ENCODE peak calls at places on chromosomes 4 and X, in four cellular contexts. One of them, this sample, is unnamed.

GRCh38 chrX:148288451-148288850 is 212.0 kb upstream of the AFF2 start:
- DNase-seq in NCI-H1417: no peak
- DNase-seq in mesenchymal stem cell: no peak
- DNase-seq in activated CD4-positive, alpha-beta T cell treated with anti-CD3 and anti-CD28 coated beads for 36 hours: no peak
- DNase-seq in this sample: no peak

GRCh38 chrX:135632353-135632752 is 81.1 kb upstream of the CT45A1 start:
- DNase-seq in NCI-H1417: no peak
- DNase-seq in mesenchymal stem cell: no peak
- DNase-seq in activated CD4-positive, alpha-beta T cell treated with anti-CD3 and anti-CD28 coated beads for 36 hours: no peak
- DNase-seq in this sample: no peak

GRCh38 chrX:84735025-84735424 is 232.8 kb upstream of the HDX start:
- DNase-seq in NCI-H1417: no peak
- DNase-seq in mesenchymal stem cell: peak; percentile 16
- DNase-seq in activated CD4-positive, alpha-beta T cell treated with anti-CD3 and anti-CD28 coated beads for 36 hours: no peak
- DNase-seq in this sample: peak; percentile 60

GRCh38 chr4:73343432-73343831 is 60.7 kb upstream of the ALB start:
- DNase-seq in NCI-H1417: no peak
- DNase-seq in mesenchymal stem cell: no peak
- DNase-seq in activated CD4-positive, alpha-beta T cell treated with anti-CD3 and anti-CD28 coated beads for 36 hours: no peak
- DNase-seq in this sample: no peak

GRCh38 chr4:156475322-156475721 is 496.3 kb downstream of the PDGFC start:
- DNase-seq in NCI-H1417: no peak
- DNase-seq in mesenchymal stem cell: peak; percentile 73
- DNase-seq in activated CD4-positive, alpha-beta T cell treated with anti-CD3 and anti-CD28 coated beads for 36 hours: no peak
- DNase-seq in this sample: no peak

GRCh38 chr4:126560794-126561193 is 1072.0 kb upstream of the INTU start:
- DNase-seq in NCI-H1417: no peak
- DNase-seq in mesenchymal stem cell: no peak
- DNase-seq in activated CD4-positive, alpha-beta T cell treated with anti-CD3 and anti-CD28 coated beads for 36 hours: no peak
- DNase-seq in this sample: no peak

GRCh38 chrX:70613295-70613694 is 168.7 kb downstream of the DLG3 start:
- DNase-seq in NCI-H1417: no peak
- DNase-seq in mesenchymal stem cell: peak; percentile 61
- DNase-seq in activated CD4-positive, alpha-beta T cell treated with anti-CD3 and anti-CD28 coated beads for 36 hours: no peak
- DNase-seq in this sample: peak; percentile 62

GRCh38 chrX:14243823-14244222 is 214.1 kb upstream of the GEMIN8 start:
- DNase-seq in NCI-H1417: no peak
- DNase-seq in mesenchymal stem cell: no peak
- DNase-seq in activated CD4-positive, alpha-beta T cell treated with anti-CD3 and anti-CD28 coated beads for 36 hours: no peak
- DNase-seq in this sample: no peak

GRCh38 chr4:70473691-70474090 is 1.7 kb downstream of the MUC7 start:
- DNase-seq in NCI-H1417: no peak
- DNase-seq in mesenchymal stem cell: no peak
- DNase-seq in activated CD4-positive, alpha-beta T cell treated with anti-CD3 and anti-CD28 coated beads for 36 hours: no peak
- DNase-seq in this sample: no peak

GRCh38 chrX:49995021-49995731 is 72.8 kb downstream of the CLCN5 start:
- DNase-seq in NCI-H1417: no peak
- DNase-seq in mesenchymal stem cell: peak; percentile 74
- DNase-seq in activated CD4-positive, alpha-beta T cell treated with anti-CD3 and anti-CD28 coated beads for 36 hours: no peak
- DNase-seq in this sample: peak; percentile 77

GRCh38 chr4:139633195-139633594 is 32.4 kb upstream of the MGST2 start:
- DNase-seq in NCI-H1417: no peak
- DNase-seq in mesenchymal stem cell: no peak
- DNase-seq in activated CD4-positive, alpha-beta T cell treated with anti-CD3 and anti-CD28 coated beads for 36 hours: no peak
- DNase-seq in this sample: peak; percentile 23

This sample was measured in islet precursor cell.